ENCODE peak calls at places on chromosomes 7 and 10, in four cellular contexts. U, H, R and M are unnamed samples.

GRCh38 chr7:5532520-5533335 is 109.1 kb upstream of the TNRC18 start:
- DNase-seq in U (peak; percentile 82), H (peak; percentile 77), R (peak; percentile 66), M (peak; percentile 50)

GRCh38 chr10:121851791-121852190 is 76.0 kb downstream of the ATE1 start:
- DNase-seq in U (no peak), H (no peak), R (no peak), M (peak; percentile 11)

GRCh38 chr7:151782598-151783448 is 94.1 kb downstream of the PRKAG2 start:
- DNase-seq in U (no peak), H (peak; percentile 90), R (peak; percentile 43), M (peak; percentile 92)

GRCh38 chr7:38704751-38705150 is 73.6 kb upstream of the AMPH start:
- DNase-seq in U (no peak), H (no peak), R (no peak), M (no peak)

GRCh38 chr7:101939136-101939695 is 121.8 kb downstream of the CUX1 start:
- DNase-seq in U (no peak), H (no peak), R (no peak), M (no peak)

GRCh38 chr7:129865093-129865931 is 87.4 kb downstream of the UBE2H start:
- DNase-seq in U (no peak), H (no peak), R (no peak), M (no peak)

GRCh38 chr10:23525406-23525805 is 86.5 kb downstream of the OTUD1 start:
- DNase-seq in U (no peak), H (no peak), R (peak; percentile 4), M (peak; percentile 40)

GRCh38 chr10:43350139-43350538 is 21.3 kb upstream of the FXYD4 start:
- DNase-seq in U (no peak), H (no peak), R (no peak), M (no peak)

GRCh38 chr7:13155188-13155587 is 467.8 kb downstream of the ARL4A start:
- DNase-seq in U (no peak), H (no peak), R (no peak), M (no peak)

GRCh38 chr7:98202367-98203195 is 8.7 kb upstream of the BHLHA15 start:
- DNase-seq in U (peak; percentile 94), H (no peak), R (no peak), M (no peak)

GRCh38 chr7:51035696-51036095 is 253.0 kb upstream of the GRB10 start:
- DNase-seq in U (no peak), H (no peak), R (no peak), M (no peak)

GRCh38 chr7:139571190-139571589 is 47.7 kb downstream of the CLEC2L start:
- DNase-seq in U (no peak), H (no peak), R (no peak), M (no peak)

GRCh38 chr10:88467835-88468485 is 115.2 kb downstream of the RNLS start:
- DNase-seq in U (no peak), H (no peak), R (no peak), M (no peak)

GRCh38 chr10:110488124-110488681 is 9.5 kb upstream of the DUSP5 start:
- DNase-seq in U (no peak), H (no peak), R (no peak), M (no peak)

GRCh38 chr7:108263364-108263951 is 133.3 kb upstream of the LAMB4 start:
- DNase-seq in U (no peak), H (no peak), R (no peak), M (no peak)

GRCh38 chr10:72816565-72816964 is 77.0 kb upstream of the OIT3 start:
- DNase-seq in U (no peak), H (no peak), R (peak; percentile 26), M (no peak)

GRCh38 chr10:61975107-61975932 is 73.8 kb downstream of the ARID5B start:
- DNase-seq in U (no peak), H (peak; percentile 42), R (no peak), M (no peak)

GRCh38 chr10:126963354-126963753 is 58.1 kb downstream of the DOCK1 start:
- DNase-seq in U (no peak), H (no peak), R (no peak), M (no peak)

GRCh38 chr7:12709731-12710502 is 22.5 kb downstream of the ARL4A start:
- DNase-seq in U (no peak), H (no peak), R (no peak), M (no peak)

GRCh38 chr7:139620676-139621344 is 97.3 kb downstream of the CLEC2L start:
- DNase-seq in U (no peak), H (peak; percentile 77), R (peak; percentile 28), M (peak; percentile 82)

GRCh38 chr10:13795653-13796555 is 209.1 kb downstream of the PRPF18 start:
- DNase-seq in U (no peak), H (no peak), R (no peak), M (no peak)

GRCh38 chr10:3873728-3874461 is 88.9 kb upstream of the KLF6 start:
- DNase-seq in U (peak; percentile 83), H (peak; percentile 51), R (peak; percentile 79), M (peak; percentile 90)

GRCh38 chr10:96384471-96384870 is 25.7 kb upstream of the OPALIN start:
- DNase-seq in U (no peak), H (no peak), R (no peak), M (no peak)

GRCh38 chr10:56269181-56269580 is 91.9 kb downstream of the ZWINT start:
- DNase-seq in U (no peak), H (no peak), R (no peak), M (no peak)

GRCh38 chr7:132368246-132368900 is 207.9 kb downstream of the PLXNA4 start:
- DNase-seq in U (no peak), H (no peak), R (no peak), M (no peak)

GRCh38 chr7:130367088-130367755 is 13.1 kb upstream of the CPA1 start:
- DNase-seq in U (no peak), H (peak; percentile 57), R (no peak), M (no peak)

GRCh38 chr7:103080923-103081322 is 6.0 kb downstream of the ARMC10 start:
- DNase-seq in U (no peak), H (no peak), R (no peak), M (no peak)

GRCh38 chr10:118544401-118544948 is 51.0 kb downstream of the PRLHR start:
- DNase-seq in U (no peak), H (no peak), R (no peak), M (no peak)

GRCh38 chr10:118542789-118543188 is 52.7 kb downstream of the PRLHR start:
- DNase-seq in U (no peak), H (no peak), R (no peak), M (no peak)

GRCh38 chr10:118542205-118542604 is 53.2 kb downstream of the PRLHR start:
- DNase-seq in U (no peak), H (no peak), R (no peak), M (no peak)

GRCh38 chr10:118545381-118545780 is 50.1 kb downstream of the PRLHR start:
- DNase-seq in U (no peak), H (no peak), R (no peak), M (no peak)

DNA sequence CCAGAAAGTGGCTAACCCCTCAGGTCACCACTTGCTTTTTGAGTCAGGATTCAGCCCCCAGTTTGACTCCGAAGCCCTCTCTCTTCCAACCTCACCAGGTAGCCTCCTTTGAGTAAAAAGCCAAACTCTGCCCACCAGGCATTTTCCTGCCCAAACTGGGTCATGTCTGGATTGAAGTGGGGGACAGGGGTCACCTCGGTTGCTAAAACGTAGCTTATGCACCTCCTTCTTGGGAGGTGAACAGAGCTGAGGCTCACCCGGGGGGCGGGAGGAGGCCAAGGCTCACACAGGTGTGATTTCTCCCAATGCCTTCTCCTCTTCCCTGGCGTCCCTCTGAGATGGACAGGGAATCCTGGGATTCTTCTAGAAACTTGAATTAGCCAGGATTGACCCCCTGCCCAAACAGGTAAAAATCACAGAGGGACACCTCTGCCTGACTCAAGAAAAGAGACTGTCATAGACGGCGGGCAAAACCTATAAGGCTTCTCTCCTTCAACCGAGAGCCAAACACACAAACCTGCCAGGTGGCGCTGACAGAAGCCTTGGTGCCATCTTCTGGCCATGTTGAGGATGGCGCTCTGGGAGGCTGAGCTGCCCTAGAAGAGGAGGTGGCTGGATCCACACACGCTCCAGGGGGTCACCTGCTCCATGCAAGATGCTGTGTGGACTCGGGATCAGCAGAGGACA is 51.6 kb downstream of the PRLHR start:
- DNase-seq in U (no peak), H (peak; percentile 58), R (peak; percentile 28), M (peak; percentile 83)
- TF ChIP-seq CREB1 in U (no peak), H (no peak), R (no peak), M (no peak)

DNA sequence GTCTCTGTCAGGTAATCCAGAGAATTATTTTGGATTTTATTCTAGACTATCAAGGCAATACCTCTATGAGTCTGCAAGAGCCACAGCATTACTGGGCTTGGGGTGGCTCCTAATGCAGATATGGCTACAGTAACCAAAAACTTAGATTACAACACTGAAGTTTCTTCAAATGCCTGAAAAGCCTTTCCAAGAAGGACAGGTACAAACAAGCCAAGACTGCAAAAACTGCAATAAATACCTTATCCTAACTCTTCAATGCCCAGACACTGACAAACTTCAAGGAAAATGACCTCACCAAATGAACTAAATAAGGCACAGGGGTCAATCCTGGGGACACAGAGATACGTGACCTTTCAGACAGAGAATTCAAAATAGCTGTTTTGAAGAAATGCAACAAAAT is 82.0 kb downstream of the TES start:
- DNase-seq in U (no peak), H (no peak), R (no peak), M (no peak)
- H4K20me1 ChIP-seq in U (no peaks in the 10 kb centered on the region), H (no peaks in the 10 kb centered on the region), R (no peaks in the 10 kb centered on the region), M (no peaks in the 10 kb centered on the region)

DNA sequence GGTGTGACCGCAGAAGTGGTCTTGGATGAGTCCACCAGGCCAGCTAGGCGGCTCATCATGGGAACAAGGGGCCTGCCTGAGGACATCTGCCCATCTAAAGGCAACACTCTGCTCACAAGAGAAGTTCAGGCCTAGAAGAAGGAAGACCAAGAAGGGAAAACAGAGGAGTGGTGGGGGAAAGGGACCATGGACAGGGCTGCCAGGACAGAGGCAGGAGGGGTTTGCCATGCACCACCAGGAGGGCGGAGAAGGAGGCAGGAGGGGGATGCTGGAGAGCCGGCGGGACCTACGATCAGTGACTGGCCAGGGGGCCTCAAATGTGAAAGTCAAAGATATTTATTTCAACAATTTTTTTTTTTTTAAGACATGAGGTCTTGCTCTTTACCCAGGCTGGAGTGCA is 33.1 kb downstream of the GAD2 start:
- DNase-seq in U (no peak), H (no peak), R (no peak), M (no peak)
- TF ChIP-seq REST in U (peak; percentile 20), H (no peak), R (no peak), M (peak; percentile 51)

DNA sequence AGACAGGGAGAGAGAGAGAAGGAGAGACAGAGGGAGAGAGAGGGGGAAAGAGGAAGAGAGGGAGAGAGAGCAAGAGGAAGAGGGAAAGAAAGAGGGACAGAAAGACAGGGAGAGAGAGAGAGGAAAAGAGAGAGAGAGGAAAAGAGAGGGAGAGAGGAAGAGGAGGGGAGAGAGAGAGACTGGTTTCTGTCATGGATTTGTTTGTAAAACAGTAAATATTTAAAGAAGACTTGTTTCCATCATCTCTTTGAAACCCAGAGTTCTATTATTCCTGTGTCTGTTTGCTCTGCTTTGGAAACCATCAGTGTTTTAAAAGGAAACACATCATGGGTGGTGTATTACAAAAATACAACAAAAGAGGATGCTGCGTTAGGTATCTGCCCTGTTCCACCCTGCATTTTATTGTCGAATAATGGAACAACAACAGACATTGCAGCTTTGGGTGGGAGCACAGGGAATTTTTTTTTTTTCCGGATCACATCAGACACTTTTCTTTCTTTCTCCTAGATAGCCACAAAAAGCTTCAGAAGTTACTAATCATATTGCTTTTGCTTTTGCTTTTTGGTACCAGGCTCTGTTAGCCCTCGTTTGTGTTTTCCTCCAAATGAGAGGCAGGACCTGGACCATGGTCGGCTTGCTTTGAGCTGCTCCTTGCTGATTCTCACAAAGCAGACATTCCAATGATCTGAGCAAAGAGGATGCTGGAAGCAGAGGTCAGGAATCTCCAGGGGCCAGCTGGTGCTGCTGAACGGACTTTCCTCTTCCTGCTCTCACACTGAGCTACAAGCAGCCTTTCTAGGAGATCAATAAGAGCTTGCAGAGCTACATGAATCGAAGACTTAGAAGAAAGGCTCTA is 150.9 kb upstream of the RSU1 start:
- DNase-seq in U (no peak), H (no peak), R (peak; percentile 40), M (peak; percentile 68)
- TF ChIP-seq CREB1 in U (no peak), H (no peak), R (no peak), M (no peak)